ENCODE peak calls at places on chromosomes 6 and 20, in eight cellular contexts. V is CD8-positive, alpha-beta T cell; D is HCT116; T is foreskin keratinocyte; S is psoas muscle; N is heart left ventricle; Y is CD4-positive, alpha-beta T cell; P is A549. I is an unnamed sample.

GRCh38 chr20:38805502-38805957 is at the start of gene PPP1R16B:
- DNase-seq in D (no peak), Y (peak), P (peak), N (peak), S (peak), V (peak), T (no peak), I (peak)

GRCh38 chr6:132820629-132821381 is 6.4 kb downstream of the RPS12 start:
- DNase-seq in S (no peak), T (peak), D (no peak), Y (no peak), P (no peak), V (no peak), N (no peak), I (no peak)

GRCh38 chr6:40492126-40492525 is 95.0 kb downstream of the LRFN2 start:
- DNase-seq in T (no peak), N (no peak), D (no peak), V (no peak), P (no peak), S (no peak), Y (no peak), I (no peak)

GRCh38 chr20:44646023-44646640 is 5.4 kb downstream of the ADA start:
- DNase-seq in D (no peak), P (no peak), S (no peak), V (no peak), Y (no peak), N (no peak), T (no peak), I (no peak)

GRCh38 chr20:9608639-9609440 is 94.5 kb downstream of the LAMP5 start:
- DNase-seq in N (no peak), D (no peak), V (no peak), S (no peak), T (no peak), P (no peak), Y (no peak), I (no peak)

GRCh38 chr20:60365063-60365640 is 406.9 kb downstream of the CDH26 start:
- DNase-seq in T (no peak), D (no peak), P (no peak), Y (no peak), V (no peak), S (no peak), N (no peak), I (no peak)

GRCh38 chr6:157143171-157143884 is 180.0 kb downstream of the TMEM242 start:
- DNase-seq in Y (no peak), T (no peak), S (no peak), V (no peak), N (peak), P (no peak), D (no peak), I (no peak)

GRCh38 chr6:41374618-41375590 is 39.5 kb downstream of the NCR2 start:
- DNase-seq in D (no peak), Y (no peak), S (no peak), P (no peak), T (no peak), N (peak), V (no peak), I (no peak)

GRCh38 chr20:44993343-44993742 is 27.0 kb downstream of the STK4 start:
- DNase-seq in Y (no peak), D (no peak), P (no peak), V (no peak), T (peak), N (no peak), S (no peak), I (no peak)

GRCh38 chr6:105646391-105646867 is 243.5 kb upstream of the PREP start:
- DNase-seq in N (no peak), V (no peak), T (peak), Y (no peak), D (no peak), S (no peak), P (no peak), I (no peak)

GRCh38 chr6:146191600-146191999 is 162.7 kb downstream of the GRM1 start:
- DNase-seq in Y (no peak), T (no peak), D (no peak), S (no peak), P (no peak), N (no peak), V (no peak), I (no peak)

GRCh38 chr6:548517-548916 is 108.4 kb downstream of the HUS1B start:
- DNase-seq in N (no peak), V (no peak), D (no peak), Y (no peak), S (no peak), T (no peak), P (no peak), I (no peak)

GRCh38 chr20:19832875-19833274 is 74.8 kb downstream of the RIN2 start:
- DNase-seq in P (no peak), V (no peak), T (no peak), D (no peak), N (no peak), Y (no peak), S (no peak), I (no peak)

GRCh38 chr6:116556065-116556464 is 2.5 kb downstream of the CALHM4 start:
- DNase-seq in V (no peak), N (no peak), D (no peak), S (no peak), T (peak), P (no peak), Y (no peak), I (no peak)

GRCh38 chr6:53809691-53810090 is 14.9 kb downstream of the LRRC1 start:
- DNase-seq in Y (no peak), S (no peak), D (no peak), N (no peak), V (no peak), P (no peak), T (no peak), I (no peak)

GRCh38 chr6:102766946-102767345 is 1373.4 kb downstream of the GRIK2 start:
- DNase-seq in T (peak), S (no peak), N (no peak), D (no peak), Y (no peak), P (no peak), V (no peak), I (no peak)

GRCh38 chr6:17281497-17282481 is 628 bp downstream of the RBM24 start:
- DNase-seq in S (no peak), N (no peak), D (no peak), Y (no peak), P (no peak), V (no peak), T (no peak), I (no peak)

GRCh38 chr6:31350973-31351733 is 5.8 kb downstream of the HLA-B start:
- DNase-seq in Y (peak), N (no peak), V (no peak), P (no peak), T (no peak), D (no peak), S (no peak), I (no peak)

GRCh38 chr6:129015721-129016120 is 132.8 kb downstream of the LAMA2 start:
- DNase-seq in S (no peak), T (no peak), P (no peak), Y (no peak), V (no peak), N (no peak), D (no peak), I (no peak)

GRCh38 chr20:24605937-24606455 is 136.6 kb downstream of the SYNDIG1 start:
- DNase-seq in N (no peak), V (no peak), S (no peak), D (no peak), T (no peak), P (no peak), Y (no peak), I (no peak)

GRCh38 chr20:59082077-59082740 is 39.6 kb upstream of the PRELID3B start:
- DNase-seq in P (no peak), V (no peak), Y (no peak), T (peak), N (no peak), S (no peak), D (peak), I (no peak)

GRCh38 chr6:55758156-55758942 is 117.0 kb downstream of the BMP5 start:
- DNase-seq in D (no peak), T (peak), V (no peak), Y (no peak), P (peak), S (no peak), N (no peak), I (no peak)

GRCh38 chr20:38806855-38807655 is 1.6 kb downstream of the PPP1R16B start:
- DNase-seq in T (no peak), N (no peak), S (no peak), V (peak), Y (peak), D (no peak), P (no peak), I (peak)

GRCh38 chr6:170155464-170156196 is 135.2 kb downstream of the DLL1 start:
- DNase-seq in D (no peak), V (no peak), Y (no peak), S (no peak), T (no peak), P (no peak), N (no peak), I (no peak)

GRCh38 chr6:34958748-34959147 is 69.7 kb downstream of the ANKS1A start:
- DNase-seq in T (no peak), V (no peak), N (no peak), D (no peak), P (no peak), S (no peak), Y (no peak), I (no peak)

GRCh38 chr6:43368517-43369160 is 808 bp downstream of the ZNF318 start:
- DNase-seq in V (no peak), D (no peak), N (peak), Y (no peak), S (peak), P (peak), T (peak), I (no peak)

GRCh38 chr6:159013229-159013628 is 13.2 kb upstream of the RSPH3 start:
- DNase-seq in S (no peak), N (no peak), Y (no peak), P (no peak), V (no peak), D (no peak), T (no peak), I (no peak)

GRCh38 chr6:138235205-138235604 is 16.9 kb upstream of the PBOV1 start:
- DNase-seq in T (no peak), S (no peak), D (no peak), P (no peak), V (no peak), N (no peak), Y (no peak), I (no peak)

GRCh38 chr6:140183881-140184280 is 809.4 kb upstream of the CITED2 start:
- DNase-seq in D (no peak), P (no peak), N (no peak), T (no peak), S (no peak), Y (no peak), V (no peak), I (no peak)

GRCh38 chr6:22250486-22250885 is 46.4 kb downstream of the PRL start:
- DNase-seq in P (no peak), T (peak), V (no peak), S (no peak), N (no peak), D (no peak), Y (no peak), I (no peak)

GRCh38 chr6:84432616-84433015 is 205.2 kb upstream of the CEP162 start:
- DNase-seq in S (no peak), T (no peak), Y (no peak), V (no peak), D (no peak), P (no peak), N (no peak), I (no peak)

GRCh38 chr6:122799916-122800701 is 11.1 kb downstream of the SMPDL3A start:
- DNase-seq in D (no peak), S (no peak), V (no peak), N (no peak), Y (no peak), P (no peak), T (peak), I (no peak)
- H3K27ac ChIP-seq in D (no peak), S (peak), V (no peak), N (no peak), Y (no peak), P (no peak), T (peak), I (no peak)

DNA sequence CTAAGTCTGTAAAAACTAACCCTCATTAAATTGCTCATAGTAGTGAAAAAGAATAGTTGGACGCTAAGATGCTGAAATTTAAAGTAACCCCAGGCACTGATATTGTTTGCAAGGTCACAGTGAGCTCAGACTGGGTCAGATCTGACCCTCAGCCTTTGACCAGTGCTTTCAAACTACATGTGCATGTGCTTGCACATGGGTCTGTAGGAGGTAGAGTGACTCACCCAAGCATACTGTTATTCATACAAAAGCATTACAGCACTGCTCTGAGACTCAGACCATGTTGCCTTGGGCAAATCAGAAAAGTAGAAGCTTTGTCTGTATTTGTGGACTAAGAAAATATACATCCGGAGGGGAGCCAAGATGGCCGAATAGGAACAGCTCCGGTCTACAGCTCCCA is 326.4 kb upstream of the MARCKS start:
- DNase-seq in V (no peak), T (peak), D (no peak), Y (no peak), N (no peak), S (no peak), P (no peak), I (no peak)
- H3K27ac ChIP-seq in V (no peak), T (no peak), D (no peak), Y (no peak), N (no peak), S (no peak), P (no peak), I (no peak)

DNA sequence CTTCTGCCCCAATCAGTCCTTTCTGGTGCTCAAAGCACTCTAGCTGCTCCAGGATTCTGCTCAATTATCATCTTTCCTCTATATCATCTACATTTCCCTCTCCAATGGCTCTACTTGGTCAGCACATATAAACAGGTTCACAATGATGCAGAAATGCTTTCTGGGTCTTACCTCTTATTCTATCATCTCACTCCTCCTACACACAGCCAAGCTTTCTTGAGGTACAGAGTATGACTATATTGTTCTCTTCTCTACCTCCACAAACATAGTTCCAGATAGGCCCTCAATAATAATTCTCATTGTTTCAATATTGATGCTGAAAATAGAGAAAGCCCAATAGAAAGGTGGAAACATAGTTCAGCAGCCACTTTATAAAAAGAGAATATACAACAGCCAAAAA is 48.2 kb downstream of the HIVEP2 start:
- DNase-seq in Y (no peak), P (no peak), T (no peak), N (no peak), V (no peak), D (no peak), S (no peak), I (no peak)
- H3K27ac ChIP-seq in Y (no peak), P (no peak), T (no peak), N (no peak), V (no peak), D (no peak), S (peak), I (no peak)

DNA sequence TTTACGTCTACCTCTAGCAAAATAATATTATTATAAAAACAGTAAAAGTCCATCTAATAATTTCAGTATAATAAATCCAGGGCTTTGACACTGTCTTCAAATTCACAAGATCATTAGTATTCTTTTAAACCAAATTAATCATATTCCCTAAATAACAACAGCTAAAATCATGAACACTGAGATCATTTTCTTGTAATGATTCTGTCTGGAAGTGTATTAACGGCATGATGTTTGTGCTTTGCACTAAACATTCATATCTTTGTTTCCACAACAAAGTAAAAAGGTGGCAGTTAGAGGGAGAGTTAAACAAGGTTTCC is 18.8 kb downstream of the HIVEP2 start:
- DNase-seq in S (no peak), V (no peak), Y (no peak), P (no peak), D (no peak), N (no peak), T (no peak), I (no peak)
- H3K27ac ChIP-seq in S (peak), V (peak), Y (peak), P (peak), D (no peak), N (peak), T (peak), I (peak)

I was measured in substantia nigra.